ENCODE peak calls at places on chromosome 2, in eight cellular contexts. X is posterior cingulate gyrus, O is right lobe of liver, U is psoas muscle, A is A172, G is NCI-H1694 treated with DMSO at 0.1 percent for 48 hours, M is ureter, D is NCI-H345. Y is an unnamed sample.

GRCh38 chr2:178452870-178453269 is 1.7 kb downstream of the PJVK start:
- DNase-seq in X (no peak), O (no peak), U (no peak), A (no peak), G (no peak), M (no peak), D (no peak), Y (no peak)

GRCh38 chr2:211181626-211182025 is 625.2 kb downstream of the CPS1 start:
- DNase-seq in X (no peak), O (no peak), U (no peak), A (no peak), G (no peak), M (no peak), D (no peak), Y (no peak)

GRCh38 chr2:46985512-46985911 is 69.9 kb upstream of the MCFD2 start:
- DNase-seq in X (no peak), O (no peak), U (peak), A (peak), G (no peak), M (no peak), D (no peak), Y (peak)

GRCh38 chr2:72962911-72963310 is 45.6 kb downstream of the EMX1 start:
- DNase-seq in X (no peak), O (no peak), U (no peak), A (no peak), G (no peak), M (no peak), D (no peak), Y (no peak)

GRCh38 chr2:102114290-102114721 is 28.2 kb upstream of the IL1R1 start:
- DNase-seq in X (no peak), O (no peak), U (no peak), A (peak), G (no peak), M (no peak), D (no peak), Y (peak)

GRCh38 chr2:157194097-157194688 is 63.3 kb upstream of the GALNT5 start:
- DNase-seq in X (no peak), O (no peak), U (no peak), A (peak), G (peak), M (no peak), D (peak), Y (peak)

GRCh38 chr2:45654250-45654649 is 2.8 kb downstream of the PRKCE start:
- DNase-seq in X (no peak), O (no peak), U (no peak), A (no peak), G (no peak), M (no peak), D (peak), Y (no peak)

GRCh38 chr2:232363784-232364615 is 14.6 kb upstream of the ALPP start:
- DNase-seq in X (no peak), O (peak), U (no peak), A (no peak), G (no peak), M (no peak), D (no peak), Y (no peak)

GRCh38 chr2:240593026-240593702 is 6.6 kb downstream of the CAPN10 start:
- DNase-seq in X (no peak), O (peak), U (no peak), A (no peak), G (peak), M (no peak), D (no peak), Y (no peak)

GRCh38 chr2:191675807-191676667 is 1.9 kb upstream of the NABP1 start:
- DNase-seq in X (no peak), O (peak), U (peak), A (no peak), G (no peak), M (no peak), D (no peak), Y (no peak)

GRCh38 chr2:230680463-230681195 is 32.0 kb upstream of the CAB39 start:
- DNase-seq in X (no peak), O (no peak), U (no peak), A (no peak), G (no peak), M (no peak), D (no peak), Y (peak)

GRCh38 chr2:68925298-68925885 is 27.3 kb downstream of the GKN2 start:
- DNase-seq in X (no peak), O (no peak), U (no peak), A (peak), G (peak), M (peak), D (peak), Y (peak)

GRCh38 chr2:111055735-111056134 is 65.0 kb upstream of the BCL2L11 start:
- DNase-seq in X (no peak), O (no peak), U (no peak), A (no peak), G (no peak), M (no peak), D (peak), Y (no peak)

GRCh38 chr2:238030422-238031155 is 30.2 kb upstream of the SCLY start:
- DNase-seq in X (no peak), O (no peak), U (no peak), A (no peak), G (no peak), M (no peak), D (no peak), Y (no peak)

GRCh38 chr2:64586054-64586453 is 61.9 kb downstream of the AFTPH start:
- DNase-seq in X (no peak), O (no peak), U (no peak), A (no peak), G (no peak), M (no peak), D (no peak), Y (no peak)

GRCh38 chr2:45283764-45284620 is 274.7 kb upstream of the SIX2 start:
- DNase-seq in X (no peak), O (no peak), U (no peak), A (peak), G (no peak), M (no peak), D (no peak), Y (peak)

GRCh38 chr2:148802448-148803220 is 72.4 kb upstream of the KIF5C start:
- DNase-seq in X (no peak), O (no peak), U (no peak), A (no peak), G (no peak), M (no peak), D (no peak), Y (peak)

GRCh38 chr2:98378901-98379300 is 32.6 kb downstream of the CNGA3 start:
- DNase-seq in X (no peak), O (no peak), U (no peak), A (peak), G (no peak), M (no peak), D (peak), Y (peak)

GRCh38 chr2:41791523-41791922 is 256.3 kb upstream of the PKDCC start:
- DNase-seq in X (no peak), O (no peak), U (no peak), A (peak), G (no peak), M (no peak), D (no peak), Y (peak)

GRCh38 chr2:67290451-67290991 is 106.6 kb upstream of the ETAA1 start:
- DNase-seq in X (no peak), O (no peak), U (no peak), A (peak), G (no peak), M (no peak), D (no peak), Y (peak)

GRCh38 chr2:215920244-215921100 is 92.9 kb downstream of the MREG start:
- DNase-seq in X (peak), O (no peak), U (peak), A (peak), G (peak), M (peak), D (peak), Y (peak)

GRCh38 chr2:222859786-222860726 is 780 bp upstream of the ACSL3 start:
- DNase-seq in X (no peak), O (peak), U (peak), A (peak), G (peak), M (peak), D (peak), Y (peak)

GRCh38 chr2:144659731-144660275 is 139.9 kb upstream of the ZEB2 start:
- DNase-seq in X (no peak), O (no peak), U (no peak), A (peak), G (no peak), M (no peak), D (no peak), Y (peak)

GRCh38 chr2:63614448-63614968 is 25.7 kb downstream of the MDH1 start:
- DNase-seq in X (no peak), O (no peak), U (no peak), A (peak), G (no peak), M (no peak), D (no peak), Y (peak)

GRCh38 chr2:9574314-9574713 is 18.7 kb upstream of the ADAM17 start:
- DNase-seq in X (no peak), O (no peak), U (no peak), A (no peak), G (no peak), M (no peak), D (no peak), Y (no peak)

GRCh38 chr2:170368370-170368769 is 190.4 kb downstream of the MYO3B start:
- DNase-seq in X (no peak), O (no peak), U (no peak), A (no peak), G (no peak), M (no peak), D (no peak), Y (no peak)

GRCh38 chr2:122519366-122519765 is 763.9 kb downstream of the TSN start:
- DNase-seq in X (no peak), O (no peak), U (no peak), A (peak), G (no peak), M (no peak), D (no peak), Y (no peak)

GRCh38 chr2:233247744-233248143 is 3.7 kb upstream of the ATG16L1 start:
- DNase-seq in X (no peak), O (no peak), U (no peak), A (peak), G (no peak), M (peak), D (no peak), Y (peak)

GRCh38 chr2:129769402-129769991 is 210.0 kb upstream of the RAB6C start:
- DNase-seq in X (no peak), O (no peak), U (no peak), A (no peak), G (no peak), M (no peak), D (no peak), Y (no peak)

GRCh38 chr2:17912266-17912691 is 33.8 kb downstream of the KCNS3 start:
- DNase-seq in X (no peak), O (no peak), U (no peak), A (no peak), G (no peak), M (no peak), D (no peak), Y (no peak)

GRCh38 chr2:209671280-209671679 is 100.4 kb upstream of the UNC80 start:
- DNase-seq in X (no peak), O (no peak), U (no peak), A (no peak), G (no peak), M (no peak), D (no peak), Y (no peak)

GRCh38 chr2:174571669-174572323 is 25.8 kb downstream of the WIPF1 start:
- DNase-seq in X (no peak), O (no peak), U (no peak), A (no peak), G (no peak), M (no peak), D (no peak), Y (no peak)

GRCh38 chr2:55761024-55761423 is 67.4 kb upstream of the PNPT1 start:
- DNase-seq in X (no peak), O (no peak), U (no peak), A (no peak), G (no peak), M (no peak), D (no peak), Y (peak)

GRCh38 chr2:86157009-86157556 is 38.2 kb downstream of the IMMT start:
- DNase-seq in X (no peak), O (no peak), U (no peak), A (no peak), G (no peak), M (no peak), D (no peak), Y (no peak)

GRCh38 chr2:237868631-237869356 is 9.4 kb downstream of the RAMP1 start:
- DNase-seq in X (no peak), O (no peak), U (no peak), A (no peak), G (no peak), M (no peak), D (no peak), Y (no peak)

Y was measured in bronchial epithelial cell.